ENCODE peak calls at places on chromosomes 4 and X, in six cellular contexts. F is H1, P is K562, E is SK-N-SH, B is GM12878, J is HCT116. Z is an unnamed sample.

GRCh38 chrX:10725071-10725470 is 104.7 kb upstream of the MID1 start:
- DNase-seq in F (no peak), P (peak), E (peak), B (no peak), J (no peak), Z (peak)

GRCh38 chrX:86349115-86349514 is 200.9 kb downstream of the DACH2 start:
- DNase-seq in F (peak), P (no peak), E (no peak), B (no peak), J (no peak), Z (no peak)

GRCh38 chr4:177228599-177228998 is 81.1 kb upstream of the NEIL3 start:
- DNase-seq in F (no peak), P (no peak), E (no peak), B (no peak), J (no peak), Z (no peak)

GRCh38 chr4:8033067-8033755 is 93.5 kb upstream of the AFAP1 start:
- DNase-seq in F (no peak), P (no peak), E (no peak), B (no peak), J (no peak), Z (no peak)

GRCh38 chr4:182144621-182145359 is 98.4 kb upstream of the TENM3 start:
- DNase-seq in F (peak), P (no peak), E (peak), B (no peak), J (no peak), Z (no peak)

GRCh38 chr4:153243464-153243863 is 39.2 kb downstream of the TRIM2 start:
- DNase-seq in F (no peak), P (no peak), E (no peak), B (no peak), J (no peak), Z (no peak)

GRCh38 chrX:104566921-104567501 is 1.0 kb downstream of the IL1RAPL2 start:
- DNase-seq in F (peak), P (no peak), E (peak), B (no peak), J (no peak), Z (no peak)

GRCh38 chr4:67106846-67107467 is 438.3 kb downstream of the CENPC start:
- DNase-seq in F (no peak), P (no peak), E (no peak), B (no peak), J (no peak), Z (no peak)

GRCh38 chr4:48780867-48781219 is 764 bp upstream of the FRYL start:
- DNase-seq in F (no peak), P (no peak), E (peak), B (no peak), J (no peak), Z (no peak)

GRCh38 chr4:42083816-42084215 is 68.6 kb downstream of the BEND4 start:
- DNase-seq in F (no peak), P (no peak), E (no peak), B (no peak), J (no peak), Z (no peak)

GRCh38 chr4:84632092-84632491 is 49.2 kb downstream of the CDS1 start:
- DNase-seq in F (no peak), P (no peak), E (no peak), B (no peak), J (no peak), Z (no peak)

GRCh38 chrX:776529-777230 is 146.1 kb downstream of the SHOX start:
- DNase-seq in F (no peak), P (no peak), E (no peak), B (no peak), J (peak), Z (no peak)

GRCh38 chr4:52234539-52235174 is 183.6 kb downstream of the SPATA18 start:
- DNase-seq in F (no peak), P (no peak), E (peak), B (no peak), J (peak), Z (peak)

GRCh38 chrX:114058988-114059418 is 524.9 kb upstream of the HTR2C start:
- DNase-seq in F (no peak), P (no peak), E (no peak), B (no peak), J (no peak), Z (no peak)

GRCh38 chr4:109931318-109931717 is 18.6 kb downstream of the EGF start:
- DNase-seq in F (no peak), P (no peak), E (no peak), B (no peak), J (no peak), Z (no peak)

GRCh38 chr4:16197842-16198241 is 28.4 kb downstream of the TAPT1 start:
- DNase-seq in F (no peak), P (no peak), E (no peak), B (no peak), J (no peak), Z (peak)

GRCh38 chrX:147180886-147181285 is 366.3 kb upstream of the CXorf51A start:
- DNase-seq in F (no peak), P (no peak), E (no peak), B (no peak), J (no peak), Z (no peak)

GRCh38 chr4:118337954-118338353 is 14.8 kb downstream of the PRSS12 start:
- DNase-seq in F (no peak), P (no peak), E (no peak), B (no peak), J (no peak), Z (no peak)

GRCh38 chr4:83964996-83965541 is 429.2 kb downstream of the GPAT3 start:
- DNase-seq in F (no peak), P (no peak), E (no peak), B (no peak), J (no peak), Z (no peak)

GRCh38 chr4:183658362-183659028 is 490 bp downstream of the RWDD4 start:
- DNase-seq in F (peak), P (peak), E (peak), B (no peak), J (no peak), Z (peak)
- TF ChIP-seq JUND in F (no peak), P (no peak), E (no peak), B (no peak), J (no peak), Z (no peak)

GRCh38 chr4:86221076-86221475 is 138.8 kb downstream of the MAPK10 start:
- DNase-seq in F (no peak), P (no peak), E (no peak), B (no peak), J (no peak), Z (no peak)

GRCh38 chr4:86220137-86220536 is 139.7 kb downstream of the MAPK10 start:
- DNase-seq in F (no peak), P (no peak), E (no peak), B (no peak), J (no peak), Z (no peak)

GRCh38 chr4:86218721-86219481 is 141.0 kb downstream of the MAPK10 start:
- DNase-seq in F (no peak), P (no peak), E (peak), B (no peak), J (no peak), Z (no peak)

GRCh38 chr4:86223472-86223871 is 136.4 kb downstream of the MAPK10 start:
- DNase-seq in F (peak), P (peak), E (peak), B (no peak), J (peak), Z (no peak)
- TF ChIP-seq JUND in F (no peak), P (no peak), E (no peak), B (no peak), J (no peak), Z (no peak)

DNA sequence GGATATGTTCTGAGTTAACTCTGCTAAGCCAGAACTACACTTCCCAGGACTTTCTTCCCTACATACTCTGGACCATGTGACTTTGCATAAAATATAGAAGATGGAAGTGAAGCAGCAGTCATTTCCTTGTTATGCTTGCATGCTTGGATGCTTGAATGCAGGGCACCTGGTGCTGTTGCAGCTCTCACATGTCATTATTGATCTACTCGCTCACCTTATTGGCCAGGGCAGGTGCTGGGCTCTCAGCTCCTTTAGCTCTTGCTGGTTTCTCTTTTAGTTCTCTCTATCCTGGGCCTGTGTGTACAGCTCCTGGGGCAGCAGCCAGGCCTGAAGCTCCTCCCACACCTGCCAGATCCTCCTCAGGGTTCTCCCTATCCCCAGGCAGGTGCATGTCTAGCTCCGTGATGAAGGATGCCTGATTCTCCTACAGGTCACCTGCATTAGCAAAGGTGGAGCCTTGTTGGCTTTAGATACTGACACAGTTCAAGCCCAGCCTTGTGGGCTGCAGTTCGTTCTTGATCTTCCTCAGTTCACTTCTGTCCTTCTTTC is 53.3 kb downstream of the MED28 start:
- DNase-seq in F (no peak), P (no peak), E (no peak), B (no peak), J (no peak), Z (no peak)
- TF ChIP-seq JUND in F (no peak), P (no peak), E (no peak), B (no peak), J (no peak), Z (no peak)

GRCh38 chr4:124414641-124415040 is 297.9 kb downstream of the ANKRD50 start:
- DNase-seq in F (no peak), P (no peak), E (no peak), B (no peak), J (no peak), Z (no peak)
- TF ChIP-seq JUND in F (no peak), P (no peak), E (peak), B (no peak), J (no peak), Z (no peak)

GRCh38 chr4:6200922-6201362 is 593 bp upstream of the JAKMIP1 start:
- DNase-seq in F (no peak), P (no peak), E (no peak), B (no peak), J (no peak), Z (peak)
- TF ChIP-seq JUND in F (no peak), P (no peak), E (no peak), B (no peak), J (no peak), Z (no peak)

GRCh38 chrX:70313503-70313902 is 23.6 kb downstream of the KIF4A start:
- DNase-seq in F (no peak), P (no peak), E (no peak), B (no peak), J (no peak), Z (no peak)
- TF ChIP-seq JUND in F (no peak), P (no peak), E (peak), B (no peak), J (no peak), Z (no peak)